ENCODE peak calls at places on chromosomes 1 and 21, in five cellular contexts. I, C, Y, R and K are unnamed samples.

GRCh38 chr1:115332813-115333608 is 5.0 kb downstream of the NGF start:
- DNase-seq in I (peak), C (no peak), Y (peak), R (no peak), K (peak)

GRCh38 chr21:43308511-43309283 is 118.2 kb downstream of the SIK1 start:
- DNase-seq in I (no peak), C (no peak), Y (no peak), R (no peak), K (no peak)

GRCh38 chr1:25795955-25796806 is 3.8 kb upstream of the SELENON start:
- DNase-seq in I (no peak), C (peak), Y (no peak), R (no peak), K (no peak)

GRCh38 chr1:109274533-109275476 is 8.1 kb downstream of the PSRC1 start:
- DNase-seq in I (peak), C (no peak), Y (no peak), R (no peak), K (peak)

GRCh38 chr1:222583079-222583478 is 6.7 kb downstream of the TAF1A start:
- DNase-seq in I (no peak), C (no peak), Y (no peak), R (no peak), K (no peak)

GRCh38 chr1:199226163-199226562 is 587.3 kb downstream of the PTPRC start:
- DNase-seq in I (no peak), C (no peak), Y (peak), R (no peak), K (no peak)

GRCh38 chr1:181603735-181604410 is 120.6 kb downstream of the CACNA1E start:
- DNase-seq in I (no peak), C (no peak), Y (no peak), R (no peak), K (no peak)

GRCh38 chr1:53392460-53392859 is 64.6 kb upstream of the LRP8 start:
- DNase-seq in I (no peak), C (no peak), Y (no peak), R (no peak), K (no peak)

GRCh38 chr1:25769625-25770024 is 30.4 kb upstream of the SELENON start:
- DNase-seq in I (no peak), C (no peak), Y (no peak), R (no peak), K (no peak)

GRCh38 chr1:87226341-87226760 is 102.3 kb upstream of the LMO4 start:
- DNase-seq in I (peak), C (no peak), Y (peak), R (peak), K (peak)

GRCh38 chr1:201562257-201562656 is 23.3 kb downstream of the NAV1 start:
- DNase-seq in I (peak), C (no peak), Y (peak), R (no peak), K (peak)

GRCh38 chr21:34008618-34009017 is 64.8 kb upstream of the MRPS6 start:
- DNase-seq in I (no peak), C (no peak), Y (no peak), R (no peak), K (no peak)

GRCh38 chr1:228013322-228014234 is 6.8 kb downstream of the WNT3A start:
- DNase-seq in I (no peak), C (peak), Y (no peak), R (no peak), K (peak)

GRCh38 chr1:12600335-12600734 is 17.7 kb downstream of the DHRS3 start:
- DNase-seq in I (no peak), C (no peak), Y (no peak), R (peak), K (peak)

GRCh38 chr1:203082571-203083462 is 3.0 kb downstream of the MYOG start:
- DNase-seq in I (no peak), C (no peak), Y (no peak), R (peak), K (peak)

GRCh38 chr1:204940591-204940990 is 69.9 kb downstream of the NFASC start:
- DNase-seq in I (no peak), C (no peak), Y (no peak), R (no peak), K (no peak)

GRCh38 chr1:71859806-71860205 is 422.5 kb downstream of the NEGR1 start:
- DNase-seq in I (no peak), C (no peak), Y (no peak), R (no peak), K (no peak)

GRCh38 chr1:100461222-100461621 is 76.7 kb upstream of the GPR88 start:
- DNase-seq in I (no peak), C (no peak), Y (no peak), R (peak), K (no peak)

GRCh38 chr1:32025515-32025914 is 11.8 kb downstream of the KHDRBS1 start:
- DNase-seq in I (no peak), C (no peak), Y (no peak), R (no peak), K (no peak)

GRCh38 chr21:44710294-44710665 is 1.1 kb downstream of the TSPEAR start:
- DNase-seq in I (no peak), C (no peak), Y (no peak), R (no peak), K (no peak)

GRCh38 chr21:45923146-45923545 is 58.4 kb upstream of the COL6A1 start:
- DNase-seq in I (peak), C (peak), Y (peak), R (peak), K (peak)

GRCh38 chr1:27161594-27161993 is 6.7 kb upstream of the SLC9A1 start:
- DNase-seq in I (no peak), C (no peak), Y (no peak), R (no peak), K (no peak)

GRCh38 chr1:207822602-207823451 is 71.0 kb downstream of the CD46 start:
- DNase-seq in I (peak), C (peak), Y (no peak), R (peak), K (peak)

GRCh38 chr1:150558761-150559626 is 9.8 kb downstream of the ADAMTSL4 start:
- DNase-seq in I (no peak), C (no peak), Y (no peak), R (no peak), K (no peak)

GRCh38 chr1:236287757-236288619 is 6.2 kb upstream of the ERO1B start:
- DNase-seq in I (no peak), C (no peak), Y (peak), R (no peak), K (no peak)

GRCh38 chr1:21149430-21149861 is 27.3 kb downstream of the EIF4G3 start:
- DNase-seq in I (peak), C (no peak), Y (no peak), R (peak), K (no peak)

GRCh38 chr1:245475116-245475515 is 320.3 kb downstream of the KIF26B start:
- DNase-seq in I (no peak), C (no peak), Y (peak), R (no peak), K (no peak)

GRCh38 chr1:213061263-213061662 is 10.2 kb downstream of the RPS6KC1 start:
- DNase-seq in I (no peak), C (no peak), Y (no peak), R (no peak), K (no peak)